ENCODE peak calls at places on chromosomes 16 and 17, in ten cellular contexts. E is cardiac fibroblast; T is stimulated activated CD4-positive, alpha-beta T cell treated with anti-CD3 and anti-CD28 coated beads, Interleukin-2, amount 100 ng/mL, for 24 hours; Z is amygdala; K is NCI-H82; I is activated CD4-positive, alpha-beta T cell treated with anti-CD3 and anti-CD28 coated beads, Interleukin-2, amount 50 U/mL, for 48 hours; P is GM19239; O is activated CD4-positive, CD25-positive, alpha-beta regulatory T cell; M is GM04504; C is EH. U is an unnamed sample.
A peak's percentile ranks its signal among the peaks of the same experiment; 100 is the strongest.

GRCh38 chr17:81719410-81720266 is 7.6 kb downstream of the SLC25A10 start:
- DNase-seq in Z (no peak), O (no peak), C (no peak), E (no peak), K (no peak), I (no peak), P (no peak), M (no peak), T (no peak), U (no peak)

GRCh38 chr16:86602521-86602920 is 24.2 kb downstream of the FOXL1 start:
- DNase-seq in M (no peak), P (no peak), E (no peak), T (no peak), O (no peak), Z (no peak), I (no peak), K (no peak), C (no peak), U (no peak)

GRCh38 chr17:41678907-41679739 is 9.6 kb upstream of the EIF1 start:
- DNase-seq in O (peak; percentile 27), K (no peak), E (peak; percentile 68), Z (no peak), T (peak; percentile 61), P (no peak), C (peak; percentile 86), M (no peak), I (peak; percentile 49), U (no peak)

GRCh38 chr17:19533718-19534561 is at the start of gene SLC47A1:
- DNase-seq in P (no peak), K (peak; percentile 55), O (no peak), C (peak; percentile 32), E (peak; percentile 40), M (no peak), T (no peak), I (peak; percentile 17), Z (no peak), U (no peak)

GRCh38 chr17:12637015-12637414 is 28.7 kb upstream of the MYOCD start:
- DNase-seq in C (peak; percentile 97), E (peak; percentile 81), O (no peak), P (no peak), T (no peak), Z (no peak), K (no peak), I (no peak), M (peak; percentile 68), U (peak; percentile 92)

GRCh38 chr17:35238817-35239216 is 4.1 kb upstream of the SLFN5 start:
- DNase-seq in K (no peak), P (no peak), C (peak; percentile 77), O (no peak), E (peak; percentile 34), T (no peak), Z (no peak), I (no peak), M (peak; percentile 17), U (peak; percentile 37)

GRCh38 chr17:8366231-8366630 is 10.3 kb downstream of the KRABD2 start:
- DNase-seq in O (no peak), P (no peak), C (peak; percentile 87), M (no peak), E (peak; percentile 92), T (no peak), Z (no peak), K (no peak), I (no peak), U (no peak)

GRCh38 chr16:48426244-48427135 is 41.3 kb upstream of the SIAH1 start:
- DNase-seq in Z (no peak), E (peak; percentile 67), K (no peak), O (no peak), T (no peak), I (no peak), P (no peak), M (no peak), C (peak; percentile 65), U (no peak)

GRCh38 chr16:54284319-54284930 is 2.2 kb downstream of the IRX3 start:
- DNase-seq in K (no peak), E (no peak), C (no peak), O (no peak), I (no peak), T (no peak), P (no peak), Z (no peak), M (no peak), U (no peak)

GRCh38 chr17:8798176-8799000 is 777 bp downstream of the MFSD6L start:
- DNase-seq in C (no peak), M (no peak), E (no peak), T (no peak), K (no peak), I (no peak), P (no peak), O (no peak), Z (no peak), U (no peak)

GRCh38 chr17:52923658-52924057 is 765.1 kb upstream of the CA10 start:
- DNase-seq in Z (no peak), K (no peak), O (no peak), E (no peak), I (no peak), M (no peak), T (no peak), C (no peak), P (no peak), U (no peak)

GRCh38 chr16:80670170-80670865 is 129.5 kb downstream of the DYNLRB2 start:
- DNase-seq in C (no peak), K (no peak), P (no peak), M (no peak), I (peak; percentile 31), E (no peak), Z (no peak), T (peak; percentile 47), O (no peak), U (no peak)

GRCh38 chr16:78506372-78507193 is 407.1 kb downstream of the WWOX start:
- DNase-seq in K (no peak), M (no peak), T (no peak), O (no peak), Z (no peak), C (no peak), I (no peak), E (no peak), P (no peak), U (no peak)

GRCh38 chr17:42090964-42091790 is 7.1 kb downstream of the ZNF385C start:
- DNase-seq in Z (no peak), C (no peak), M (no peak), O (no peak), E (no peak), I (no peak), P (no peak), K (no peak), T (no peak), U (no peak)

GRCh38 chr17:15651001-15651582 is 31.6 kb upstream of the FBXW10B start:
- DNase-seq in I (no peak), O (no peak), K (no peak), P (no peak), T (no peak), E (no peak), Z (no peak), M (no peak), C (peak; percentile 20), U (no peak)

U was measured in non-pigmented ciliary epithelial cell.